ENCODE peak calls at places on chromosomes 12 and 14, in eight cellular contexts. P is naive B cell, A is K562, L is NCI-H1694, H is T-helper 2 cell, D is ACHN, I is A549, T is sciatic nerve. S is an unnamed sample.

GRCh38 chr14:45252356-45253069 is 489 bp downstream of the MIS18BP1 start:
- DNase-seq in T (no peak), A (no peak), H (no peak), I (no peak), P (no peak), D (peak; percentile 36), L (no peak), S (peak; percentile 21)

GRCh38 chr12:112121780-112122565 is 3.4 kb upstream of the TRAFD1 start:
- DNase-seq in D (no peak), P (no peak), H (no peak), I (peak; percentile 35), T (peak; percentile 83), A (no peak), L (no peak), S (no peak)

GRCh38 chr14:34592623-34593022 is 37.3 kb downstream of the SNX6 start:
- DNase-seq in H (no peak), I (no peak), A (no peak), T (peak; percentile 28), L (no peak), D (no peak), P (no peak), S (no peak)

GRCh38 chr14:102793531-102794328 is 16.5 kb downstream of the TRAF3 start:
- DNase-seq in H (no peak), A (no peak), T (no peak), D (no peak), P (no peak), L (no peak), I (no peak), S (no peak)

GRCh38 chr14:33692762-33693161 is 258.1 kb downstream of the EGLN3 start:
- DNase-seq in P (no peak), D (peak; percentile 54), T (no peak), I (no peak), A (no peak), H (no peak), L (no peak), S (no peak)

GRCh38 chr12:3594966-3595365 is 104.0 kb downstream of the PRMT8 start:
- DNase-seq in H (no peak), D (no peak), T (no peak), A (no peak), L (no peak), P (no peak), I (no peak), S (no peak)

GRCh38 chr14:104249092-104249491 is 110.7 kb downstream of the KIF26A start:
- DNase-seq in D (no peak), L (no peak), P (no peak), H (no peak), A (no peak), I (no peak), T (no peak), S (no peak)

GRCh38 chr14:103663506-103663905 is 34.5 kb downstream of the KLC1 start:
- DNase-seq in A (no peak), I (no peak), H (no peak), D (no peak), T (no peak), L (no peak), P (no peak), S (no peak)

GRCh38 chr12:110149104-110149660 is 25.0 kb downstream of the IFT81 start:
- DNase-seq in A (no peak), I (no peak), H (no peak), L (no peak), P (peak; percentile 32), T (no peak), D (no peak), S (no peak)

GRCh38 chr14:74418031-74418430 is 8.0 kb downstream of the SYNDIG1L start:
- DNase-seq in H (no peak), I (no peak), P (no peak), T (no peak), D (no peak), L (no peak), A (no peak), S (no peak)

S was measured in GM06990.